ENCODE peak calls at places on chromosomes 3 and 15, in ten cellular contexts. X, H, N, E, Z, O, U, W, G and L are unnamed samples. For H3K27me3 and H3K9me3, the result is how much of the 10 kb centered on the place peaks cover.

GRCh38 chr15:48966595-48967301 is 3.0 kb upstream of the SHC4 start:
- DNase-seq in X (no peak), H (no peak), N (no peak), E (no peak), Z (no peak), O (no peak), U (no peak), W (peak), G (no peak), L (no peak)

GRCh38 chr3:188734395-188734794 is 437.4 kb upstream of the TPRG1 start:
- DNase-seq in X (no peak), H (no peak), N (no peak), E (peak), Z (no peak), O (no peak), U (no peak), W (peak), G (no peak), L (no peak)

GRCh38 chr15:90482124-90483011 is 47.4 kb upstream of the CRTC3 start:
- DNase-seq in X (no peak), H (no peak), N (peak), E (peak), Z (no peak), O (peak), U (no peak), W (peak), G (peak), L (peak)

GRCh38 chr15:26087395-26087794 is 224.3 kb upstream of the ATP10A start:
- DNase-seq in X (no peak), H (no peak), N (no peak), E (no peak), Z (no peak), O (no peak), U (no peak), W (no peak), G (no peak), L (peak)

GRCh38 chr3:132907293-132907692 is 130.9 kb upstream of the TMEM108 start:
- DNase-seq in X (no peak), H (peak), N (no peak), E (no peak), Z (no peak), O (no peak), U (no peak), W (no peak), G (no peak), L (no peak)

GRCh38 chr3:152073267-152073666 is 195.5 kb upstream of the MBNL1 start:
- DNase-seq in X (no peak), H (no peak), N (no peak), E (no peak), Z (no peak), O (no peak), U (no peak), W (peak), G (no peak), L (no peak)

GRCh38 chr15:87228460-87228859 is 1028.1 kb downstream of the NTRK3 start:
- DNase-seq in X (no peak), H (no peak), N (no peak), E (no peak), Z (no peak), O (no peak), U (no peak), W (no peak), G (no peak), L (no peak)

GRCh38 chr3:72186485-72186864 is 401.5 kb upstream of the PROK2 start:
- DNase-seq in X (no peak), H (no peak), N (no peak), E (no peak), Z (no peak), O (no peak), U (no peak), W (peak), G (no peak), L (no peak)

GRCh38 chr3:33218072-33218445 is 551 bp downstream of the SUSD5 start:
- DNase-seq in X (no peak), H (no peak), N (peak), E (no peak), Z (no peak), O (no peak), U (no peak), W (no peak), G (no peak), L (no peak)

GRCh38 chr3:37921025-37921424 is 59.3 kb downstream of the CTDSPL start:
- DNase-seq in X (no peak), H (no peak), N (no peak), E (no peak), Z (no peak), O (no peak), U (no peak), W (no peak), G (no peak), L (no peak)

GRCh38 chr3:50519471-50520089 is 16.1 kb upstream of the CACNA2D2 start:
- DNase-seq in X (peak), H (peak), N (peak), E (peak), Z (peak), O (peak), U (peak), W (peak), G (peak), L (peak)

GRCh38 chr15:55234104-55234799 is 37.5 kb upstream of the RSL24D1 start:
- DNase-seq in X (no peak), H (no peak), N (no peak), E (no peak), Z (no peak), O (no peak), U (no peak), W (no peak), G (no peak), L (no peak)

GRCh38 chr15:31472636-31473383 is 146.2 kb downstream of the KLF13 start:
- DNase-seq in X (no peak), H (peak), N (no peak), E (peak), Z (no peak), O (peak), U (no peak), W (peak), G (no peak), L (no peak)

GRCh38 chr15:36818260-36818659 is 238.8 kb downstream of the CDIN1 start:
- DNase-seq in X (no peak), H (no peak), N (no peak), E (no peak), Z (no peak), O (no peak), U (no peak), W (no peak), G (no peak), L (no peak)

GRCh38 chr15:73849641-73850040 is 23.7 kb upstream of the TBC1D21 start:
- DNase-seq in X (no peak), H (no peak), N (no peak), E (no peak), Z (no peak), O (no peak), U (no peak), W (no peak), G (no peak), L (no peak)

GRCh38 chr3:183829466-183829865 is 4.1 kb upstream of the MAP6D1 start:
- DNase-seq in X (no peak), H (no peak), N (no peak), E (no peak), Z (no peak), O (no peak), U (no peak), W (no peak), G (no peak), L (no peak)

GRCh38 chr3:108132727-108133373 is 42.0 kb upstream of the CD47 start:
- DNase-seq in X (no peak), H (no peak), N (peak), E (no peak), Z (no peak), O (no peak), U (no peak), W (peak), G (peak), L (no peak)

GRCh38 chr15:90388462-90389182 is 580 bp downstream of the IQGAP1 start:
- DNase-seq in X (peak), H (peak), N (peak), E (peak), Z (peak), O (peak), U (peak), W (peak), G (no peak), L (peak)

GRCh38 chr3:71065764-71066013 is 517.8 kb downstream of the FOXP1 start:
- DNase-seq in X (no peak), H (no peak), N (no peak), E (no peak), Z (no peak), O (no peak), U (no peak), W (no peak), G (no peak), L (no peak)

GRCh38 chr3:72134989-72135451 is 350.1 kb upstream of the PROK2 start:
- DNase-seq in X (no peak), H (no peak), N (no peak), E (no peak), Z (no peak), O (no peak), U (no peak), W (no peak), G (no peak), L (no peak)

GRCh38 chr3:29183346-29184087 is 97.4 kb upstream of the RBMS3 start:
- DNase-seq in X (no peak), H (no peak), N (no peak), E (no peak), Z (no peak), O (no peak), U (no peak), W (peak), G (no peak), L (no peak)

GRCh38 chr15:62482715-62483429 is 317.8 kb upstream of the C2CD4B start:
- DNase-seq in X (no peak), H (no peak), N (peak), E (no peak), Z (no peak), O (peak), U (no peak), W (peak), G (peak), L (peak)

GRCh38 chr3:61222428-61222827 is 28.8 kb downstream of the FHIT start:
- DNase-seq in X (no peak), H (no peak), N (no peak), E (no peak), Z (no peak), O (no peak), U (no peak), W (no peak), G (no peak), L (no peak)

GRCh38 chr3:122005033-122005565 is 16.9 kb downstream of the ILDR1 start:
- DNase-seq in X (no peak), H (no peak), N (no peak), E (no peak), Z (no peak), O (peak), U (no peak), W (no peak), G (no peak), L (no peak)

GRCh38 chr15:99421172-99421656 is 144.6 kb upstream of the MEF2A start:
- DNase-seq in X (no peak), H (no peak), N (peak), E (peak), Z (no peak), O (no peak), U (no peak), W (no peak), G (no peak), L (no peak)

GRCh38 chr3:197809356-197810020 is 18.4 kb downstream of the LRCH3 start:
- DNase-seq in X (no peak), H (no peak), N (no peak), E (no peak), Z (no peak), O (no peak), U (no peak), W (peak), G (no peak), L (no peak)

GRCh38 chr15:73305331-73306211 is 63.2 kb downstream of the HCN4 start:
- DNase-seq in X (no peak), H (no peak), N (peak), E (peak), Z (no peak), O (peak), U (peak), W (peak), G (peak), L (peak)

GRCh38 chr3:183123891-183124290 is 24.6 kb upstream of the MCCC1 start:
- DNase-seq in X (no peak), H (no peak), N (no peak), E (no peak), Z (no peak), O (no peak), U (no peak), W (no peak), G (no peak), L (no peak)

GRCh38 chr3:138479355-138479964 is 45.0 kb downstream of the ESYT3 start:
- DNase-seq in X (no peak), H (no peak), N (peak), E (no peak), Z (no peak), O (peak), U (no peak), W (peak), G (peak), L (peak)

GRCh38 chr15:69853572-69853971 is 244.1 kb downstream of the TLE3 start:
- DNase-seq in X (no peak), H (no peak), N (peak), E (no peak), Z (no peak), O (peak), U (no peak), W (peak), G (peak), L (peak)

GRCh38 chr15:41862515-41863116 is 24.0 kb downstream of the PLA2G4B start:
- DNase-seq in X (no peak), H (no peak), N (no peak), E (no peak), Z (no peak), O (peak), U (peak), W (no peak), G (peak), L (no peak)

GRCh38 chr3:4421121-4421520 is 45.9 kb downstream of the SUMF1 start:
- DNase-seq in X (no peak), H (no peak), N (no peak), E (no peak), Z (no peak), O (no peak), U (no peak), W (no peak), G (no peak), L (no peak)

GRCh38 chr3:27596920-27597319 is 112.7 kb upstream of the SLC4A7 start:
- DNase-seq in X (no peak), H (no peak), N (no peak), E (no peak), Z (no peak), O (no peak), U (no peak), W (peak), G (no peak), L (no peak)

GRCh38 chr3:2458816-2459215 is 360.1 kb downstream of the CNTN4 start:
- DNase-seq in X (no peak), H (no peak), N (no peak), E (no peak), Z (no peak), O (no peak), U (no peak), W (no peak), G (no peak), L (no peak)

GRCh38 chr3:38268522-38268921 is 2.9 kb downstream of the SLC22A13 start:
- DNase-seq in X (no peak), H (no peak), N (no peak), E (no peak), Z (no peak), O (no peak), U (no peak), W (no peak), G (no peak), L (no peak)

GRCh38 chr3:139227165-139227564 is 116.7 kb upstream of the MRPS22 start:
- DNase-seq in X (no peak), H (peak), N (no peak), E (peak), Z (no peak), O (no peak), U (no peak), W (no peak), G (no peak), L (no peak)

DNA sequence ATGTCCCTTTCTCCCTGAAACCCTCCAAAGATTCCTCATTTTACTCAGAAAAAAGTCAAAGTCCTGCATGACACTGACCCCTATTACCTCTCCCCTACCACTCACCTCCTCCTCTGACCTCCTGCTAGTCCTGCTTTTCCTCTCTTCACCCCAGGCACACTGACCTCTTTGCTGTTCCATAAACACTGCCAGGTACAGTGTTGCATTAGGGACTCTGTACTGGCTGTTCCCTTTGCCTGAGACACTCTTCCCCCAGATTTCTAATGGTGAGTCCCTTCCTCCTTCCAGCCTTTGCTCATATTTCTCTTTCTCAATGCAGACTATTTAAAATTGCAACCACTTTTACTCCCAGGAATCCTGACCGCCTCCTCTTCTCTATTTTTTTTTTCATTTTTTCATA is 36.3 kb upstream of the UBE2E2 start:
- DNase-seq in X (no peak), H (no peak), N (no peak), E (no peak), Z (no peak), O (no peak), U (no peak), W (no peak), G (no peak), L (no peak)
- H3K4me3 ChIP-seq in X (no peak), H (no peak), N (no peak), E (no peak), Z (no peak), O (no peak), U (no peak), W (no peak), G (no peak), L (no peak)

GRCh38 chr3:169667710-169668080 is 4.2 kb upstream of the MECOM start:
- DNase-seq in X (no peak), H (no peak), N (no peak), E (no peak), Z (no peak), O (no peak), U (no peak), W (no peak), G (no peak), L (no peak)

GRCh38 chr3:169669816-169670215 is 6.3 kb upstream of the MECOM start:
- DNase-seq in X (no peak), H (no peak), N (no peak), E (no peak), Z (no peak), O (no peak), U (no peak), W (no peak), G (no peak), L (no peak)

GRCh38 chr3:169668081-169668956 is 4.8 kb upstream of the MECOM start:
- DNase-seq in X (no peak), H (peak), N (peak), E (peak), Z (peak), O (peak), U (no peak), W (peak), G (no peak), L (peak)

GRCh38 chr3:169667380-169667671 is 3.8 kb upstream of the MECOM start:
- DNase-seq in X (no peak), H (no peak), N (no peak), E (no peak), Z (no peak), O (no peak), U (no peak), W (no peak), G (no peak), L (no peak)

DNA sequence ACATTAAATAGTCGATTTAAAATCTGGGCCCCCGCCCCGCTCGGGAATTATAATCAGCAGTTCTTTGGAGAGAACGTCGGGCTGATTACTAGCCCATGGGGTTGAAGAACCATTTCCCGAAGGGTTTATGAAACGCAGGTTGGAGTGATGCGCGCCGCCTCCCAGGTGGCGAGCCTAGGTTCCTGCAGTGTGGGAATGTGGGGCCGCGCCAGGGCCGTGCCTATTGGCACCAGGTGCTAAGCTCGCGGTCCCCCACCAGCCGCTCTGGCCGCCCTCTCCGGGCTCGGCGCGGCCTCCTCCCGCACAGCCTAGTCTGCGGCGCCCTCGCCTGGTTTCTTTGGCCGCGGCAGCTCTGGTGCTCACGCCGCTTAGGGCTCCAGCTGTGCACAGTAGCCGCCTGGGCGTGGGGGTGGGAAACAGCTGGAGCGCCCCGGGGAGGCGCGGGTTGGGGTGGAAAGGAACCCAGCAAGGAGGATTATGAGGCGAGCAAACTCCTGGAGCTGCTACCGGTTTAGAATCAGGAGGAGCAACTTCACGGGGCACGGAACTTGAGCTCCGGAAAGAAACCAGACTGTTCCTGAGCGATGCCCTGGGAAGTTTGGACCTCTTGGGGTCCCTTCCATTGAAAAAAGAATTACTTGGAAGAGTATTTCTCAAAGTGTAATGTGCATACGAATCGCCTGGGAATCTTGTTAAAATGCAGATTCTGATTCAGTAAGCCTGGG is 5.6 kb upstream of the MECOM start:
- DNase-seq in X (no peak), H (peak), N (peak), E (peak), Z (peak), O (peak), U (peak), W (peak), G (peak), L (peak)
- H3K27me3 ChIP-seq in X (under half), H (under half), N (half or more), E (half or more), Z (under half), O (half or more), U (under half), W (half or more), G (under half), L (half or more)

GRCh38 chr3:177764377-177764912 is 567.2 kb upstream of the TBL1XR1 start:
- DNase-seq in X (no peak), H (no peak), N (no peak), E (peak), Z (no peak), O (no peak), U (no peak), W (peak), G (no peak), L (no peak)
- H3K9me3 ChIP-seq in X (under half), H (under half), N (under half), E (under half), Z (under half), O (under half), U (under half), W (under half), G (under half), L (under half)

DNA sequence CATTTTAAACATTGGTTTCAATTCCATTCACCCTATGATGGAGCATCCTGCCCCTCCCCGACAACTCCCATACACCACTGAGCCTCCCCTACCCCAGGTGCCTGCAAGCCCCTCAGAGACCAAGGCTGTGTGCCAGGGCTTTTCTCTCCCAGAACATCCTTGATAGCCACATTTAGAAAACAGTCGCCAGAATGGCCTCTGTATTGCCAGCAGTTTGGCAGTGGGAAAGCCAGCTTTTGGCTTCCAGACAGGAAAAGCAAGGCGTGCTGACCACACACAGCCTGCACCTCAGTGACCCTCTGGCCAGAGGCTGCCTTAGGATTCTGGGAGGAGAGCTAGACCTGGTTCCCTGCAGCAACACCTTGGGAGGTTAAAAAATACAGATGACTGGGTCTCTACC is 18.2 kb upstream of the HRH1 start:
- DNase-seq in X (no peak), H (no peak), N (no peak), E (no peak), Z (no peak), O (no peak), U (no peak), W (no peak), G (no peak), L (no peak)
- H3K4me3 ChIP-seq in X (no peak), H (no peak), N (no peak), E (no peak), Z (no peak), O (no peak), U (no peak), W (no peak), G (no peak), L (no peak)

DNA sequence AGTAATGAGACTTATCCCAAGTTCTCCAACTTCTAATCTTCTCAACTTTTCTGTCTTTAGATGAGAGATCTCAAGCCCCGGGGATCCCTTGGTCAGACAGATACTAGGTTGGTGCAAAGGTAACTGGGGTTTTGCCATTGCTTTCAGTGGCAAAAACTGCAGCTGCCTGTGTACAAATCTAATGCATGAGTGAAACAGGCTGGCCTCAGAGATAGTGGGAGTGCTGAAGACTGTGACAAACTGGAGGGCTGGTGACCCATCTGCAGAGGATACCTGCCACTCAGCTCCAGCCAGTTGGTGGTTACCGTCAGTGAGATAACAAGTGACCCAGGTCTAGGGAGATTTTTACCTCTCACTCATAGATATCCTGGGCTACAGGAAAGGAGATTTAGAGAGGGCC is 85.7 kb downstream of the RYR3 start:
- DNase-seq in X (no peak), H (no peak), N (no peak), E (no peak), Z (no peak), O (no peak), U (no peak), W (no peak), G (no peak), L (no peak)
- H3K27me3 ChIP-seq in X (under half), H (under half), N (under half), E (under half), Z (under half), O (under half), U (under half), W (under half), G (half or more), L (under half)